ENCODE peak calls at places on chromosomes 11 and 22, in ten cellular contexts. One of them, this sample, is unnamed.

GRCh38 chr11:63240098-63240497 is 3.3 kb downstream of the SLC22A25 start:
- DNase-seq in psoas muscle: no peak
- DNase-seq in HepG2: no peak
- DNase-seq in tibial artery: no peak
- DNase-seq in right lobe of liver: no peak
- DNase-seq in dorsolateral prefrontal cortex: no peak
- DNase-seq in AG09319: no peak
- DNase-seq in cardiac fibroblast: no peak
- DNase-seq in HFFc6: no peak
- DNase-seq in Peyer's patch: no peak
- DNase-seq in this sample: no peak

GRCh38 chr11:124900464-124900863 is 2.8 kb upstream of the ROBO4 start:
- DNase-seq in psoas muscle: peak; percentile 65
- DNase-seq in HepG2: peak; percentile 25
- DNase-seq in tibial artery: no peak
- DNase-seq in right lobe of liver: no peak
- DNase-seq in dorsolateral prefrontal cortex: no peak
- DNase-seq in AG09319: peak; percentile 52
- DNase-seq in cardiac fibroblast: peak; percentile 81
- DNase-seq in HFFc6: peak; percentile 85
- DNase-seq in Peyer's patch: no peak
- DNase-seq in this sample: peak; percentile 53

GRCh38 chr22:19374410-19374809 is 57.1 kb downstream of the HIRA start:
- DNase-seq in psoas muscle: no peak
- DNase-seq in HepG2: no peak
- DNase-seq in tibial artery: no peak
- DNase-seq in right lobe of liver: no peak
- DNase-seq in dorsolateral prefrontal cortex: no peak
- DNase-seq in AG09319: no peak
- DNase-seq in cardiac fibroblast: no peak
- DNase-seq in HFFc6: no peak
- DNase-seq in Peyer's patch: no peak
- DNase-seq in this sample: no peak

GRCh38 chr22:48713266-48714205 is 1114.1 kb downstream of the BRD1 start:
- DNase-seq in psoas muscle: no peak
- DNase-seq in HepG2: no peak
- DNase-seq in tibial artery: peak; percentile 45
- DNase-seq in right lobe of liver: no peak
- DNase-seq in dorsolateral prefrontal cortex: no peak
- DNase-seq in AG09319: no peak
- DNase-seq in cardiac fibroblast: no peak
- DNase-seq in HFFc6: no peak
- DNase-seq in Peyer's patch: peak; percentile 33
- DNase-seq in this sample: no peak

GRCh38 chr22:35839811-35840739 is 122.4 kb downstream of the APOL5 start:
- DNase-seq in psoas muscle: peak; percentile 87
- DNase-seq in HepG2: no peak
- DNase-seq in tibial artery: peak; percentile 90
- DNase-seq in right lobe of liver: peak; percentile 42
- DNase-seq in dorsolateral prefrontal cortex: peak; percentile 74
- DNase-seq in AG09319: peak; percentile 97
- DNase-seq in cardiac fibroblast: peak; percentile 99
- DNase-seq in HFFc6: peak; percentile 97
- DNase-seq in Peyer's patch: peak; percentile 88
- DNase-seq in this sample: peak; percentile 94

GRCh38 chr22:32416556-32417085 is 4.6 kb upstream of the RTCB start:
- DNase-seq in psoas muscle: no peak
- DNase-seq in HepG2: no peak
- DNase-seq in tibial artery: no peak
- DNase-seq in right lobe of liver: no peak
- DNase-seq in dorsolateral prefrontal cortex: no peak
- DNase-seq in AG09319: no peak
- DNase-seq in cardiac fibroblast: no peak
- DNase-seq in HFFc6: no peak
- DNase-seq in Peyer's patch: no peak
- DNase-seq in this sample: no peak

GRCh38 chr11:83007477-83007876 is 64.2 kb downstream of the RAB30 start:
- DNase-seq in psoas muscle: no peak
- DNase-seq in HepG2: no peak
- DNase-seq in tibial artery: no peak
- DNase-seq in right lobe of liver: no peak
- DNase-seq in dorsolateral prefrontal cortex: no peak
- DNase-seq in AG09319: no peak
- DNase-seq in cardiac fibroblast: no peak
- DNase-seq in HFFc6: no peak
- DNase-seq in Peyer's patch: no peak
- DNase-seq in this sample: no peak

GRCh38 chr11:16815047-16815767 is 76.8 kb downstream of the C11orf58 start:
- DNase-seq in psoas muscle: peak; percentile 74
- DNase-seq in HepG2: no peak
- DNase-seq in tibial artery: peak; percentile 78
- DNase-seq in right lobe of liver: peak; percentile 85
- DNase-seq in dorsolateral prefrontal cortex: peak; percentile 53
- DNase-seq in AG09319: no peak
- DNase-seq in cardiac fibroblast: peak; percentile 58
- DNase-seq in HFFc6: no peak
- DNase-seq in Peyer's patch: no peak
- DNase-seq in this sample: no peak

GRCh38 chr11:31799036-31799793 is 11.9 kb downstream of the PAX6 start:
- DNase-seq in psoas muscle: no peak
- DNase-seq in HepG2: no peak
- DNase-seq in tibial artery: no peak
- DNase-seq in right lobe of liver: no peak
- DNase-seq in dorsolateral prefrontal cortex: no peak
- DNase-seq in AG09319: no peak
- DNase-seq in cardiac fibroblast: no peak
- DNase-seq in HFFc6: no peak
- DNase-seq in Peyer's patch: no peak
- DNase-seq in this sample: no peak

GRCh38 chr11:72771507-72771906 is 19.3 kb upstream of the ARAP1 start:
- DNase-seq in psoas muscle: no peak
- DNase-seq in HepG2: no peak
- DNase-seq in tibial artery: no peak
- DNase-seq in right lobe of liver: no peak
- DNase-seq in dorsolateral prefrontal cortex: no peak
- DNase-seq in AG09319: no peak
- DNase-seq in cardiac fibroblast: peak; percentile 52
- DNase-seq in HFFc6: peak; percentile 39
- DNase-seq in Peyer's patch: no peak
- DNase-seq in this sample: no peak

GRCh38 chr11:124970925-124971324 is 16.9 kb downstream of the CCDC15 start:
- DNase-seq in psoas muscle: no peak
- DNase-seq in HepG2: peak; percentile 27
- DNase-seq in tibial artery: no peak
- DNase-seq in right lobe of liver: no peak
- DNase-seq in dorsolateral prefrontal cortex: no peak
- DNase-seq in AG09319: no peak
- DNase-seq in cardiac fibroblast: peak; percentile 39
- DNase-seq in HFFc6: peak; percentile 43
- DNase-seq in Peyer's patch: no peak
- DNase-seq in this sample: no peak

GRCh38 chr22:17536269-17536668 is 27.0 kb upstream of the SLC25A18 start:
- DNase-seq in psoas muscle: no peak
- DNase-seq in HepG2: no peak
- DNase-seq in tibial artery: peak; percentile 85
- DNase-seq in right lobe of liver: no peak
- DNase-seq in dorsolateral prefrontal cortex: peak; percentile 55
- DNase-seq in AG09319: no peak
- DNase-seq in cardiac fibroblast: peak; percentile 38
- DNase-seq in HFFc6: no peak
- DNase-seq in Peyer's patch: no peak
- DNase-seq in this sample: no peak

GRCh38 chr11:8043756-8044155 is 37.3 kb upstream of the TUB start:
- DNase-seq in psoas muscle: no peak
- DNase-seq in HepG2: no peak
- DNase-seq in tibial artery: no peak
- DNase-seq in right lobe of liver: no peak
- DNase-seq in dorsolateral prefrontal cortex: no peak
- DNase-seq in AG09319: no peak
- DNase-seq in cardiac fibroblast: no peak
- DNase-seq in HFFc6: no peak
- DNase-seq in Peyer's patch: no peak
- DNase-seq in this sample: no peak

GRCh38 chr22:50011447-50012200 is 941 bp downstream of the IL17REL start:
- DNase-seq in psoas muscle: no peak
- DNase-seq in HepG2: no peak
- DNase-seq in tibial artery: no peak
- DNase-seq in right lobe of liver: no peak
- DNase-seq in dorsolateral prefrontal cortex: no peak
- DNase-seq in AG09319: no peak
- DNase-seq in cardiac fibroblast: no peak
- DNase-seq in HFFc6: no peak
- DNase-seq in Peyer's patch: peak; percentile 51
- DNase-seq in this sample: no peak

GRCh38 chr22:50014053-50014501 is 1.5 kb upstream of the IL17REL start:
- DNase-seq in psoas muscle: no peak
- DNase-seq in HepG2: no peak
- DNase-seq in tibial artery: no peak
- DNase-seq in right lobe of liver: no peak
- DNase-seq in dorsolateral prefrontal cortex: no peak
- DNase-seq in AG09319: no peak
- DNase-seq in cardiac fibroblast: no peak
- DNase-seq in HFFc6: no peak
- DNase-seq in Peyer's patch: no peak
- DNase-seq in this sample: no peak

GRCh38 chr22:50010676-50011446 is 1.7 kb downstream of the IL17REL start:
- DNase-seq in psoas muscle: no peak
- DNase-seq in HepG2: no peak
- DNase-seq in tibial artery: no peak
- DNase-seq in right lobe of liver: no peak
- DNase-seq in dorsolateral prefrontal cortex: no peak
- DNase-seq in AG09319: no peak
- DNase-seq in cardiac fibroblast: no peak
- DNase-seq in HFFc6: no peak
- DNase-seq in Peyer's patch: peak; percentile 44
- DNase-seq in this sample: no peak

GRCh38 chr22:50014655-50015401 is 2.3 kb upstream of the IL17REL start:
- DNase-seq in psoas muscle: no peak
- DNase-seq in HepG2: no peak
- DNase-seq in tibial artery: no peak
- DNase-seq in right lobe of liver: no peak
- DNase-seq in dorsolateral prefrontal cortex: no peak
- DNase-seq in AG09319: no peak
- DNase-seq in cardiac fibroblast: no peak
- DNase-seq in HFFc6: no peak
- DNase-seq in Peyer's patch: no peak
- DNase-seq in this sample: no peak

DNA sequence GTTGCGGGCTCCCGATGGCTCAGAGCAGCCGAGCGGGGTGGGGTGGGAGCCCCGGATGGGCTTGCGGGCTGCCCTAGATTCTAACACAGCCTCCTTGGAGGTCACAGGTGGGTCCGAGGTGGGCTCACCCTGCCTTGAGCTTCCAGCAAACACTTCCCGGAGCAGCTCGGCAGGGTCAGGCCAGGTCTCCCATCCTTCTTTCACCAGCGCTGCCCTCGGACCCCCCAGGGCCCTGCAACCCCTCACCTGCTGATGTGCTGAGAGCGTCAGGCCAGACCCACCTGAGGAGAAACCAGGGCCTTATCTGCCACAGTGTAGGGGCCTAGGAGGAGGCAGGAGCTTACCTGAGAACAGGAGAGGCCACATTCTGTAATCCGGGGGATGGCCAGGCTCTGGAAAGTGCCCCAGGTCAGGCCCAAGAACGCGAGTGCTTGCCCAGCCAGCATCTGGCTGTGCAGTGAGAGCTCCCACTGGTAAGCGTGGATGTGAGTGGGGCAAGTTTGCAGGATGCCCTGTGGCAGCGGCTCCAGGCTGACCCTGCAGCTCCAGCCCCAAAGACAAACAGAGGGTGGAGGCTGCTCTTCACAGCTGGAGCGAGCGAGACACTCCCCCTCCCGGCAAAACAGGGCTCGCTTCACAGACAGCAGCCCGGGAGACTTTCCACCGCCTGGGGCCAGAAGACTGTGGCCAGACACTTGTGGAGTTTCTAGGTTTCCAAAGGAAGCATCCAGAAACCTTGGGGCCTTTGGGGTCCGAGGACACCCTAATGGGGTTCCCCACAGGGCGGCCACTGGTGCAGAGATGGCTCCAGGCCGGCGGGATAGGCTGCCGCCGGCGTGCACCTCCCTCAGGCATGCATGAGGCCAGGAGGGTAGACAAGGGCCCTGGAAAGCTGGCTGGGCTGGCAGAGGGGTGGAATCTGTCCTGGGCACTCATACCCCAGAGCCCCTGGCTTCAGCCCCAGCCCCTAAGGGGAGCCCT is at the start of gene IL17REL:
- DNase-seq in psoas muscle: no peak
- DNase-seq in HepG2: no peak
- DNase-seq in tibial artery: no peak
- DNase-seq in right lobe of liver: peak; percentile 29
- DNase-seq in dorsolateral prefrontal cortex: no peak
- DNase-seq in AG09319: no peak
- DNase-seq in cardiac fibroblast: peak; percentile 39
- DNase-seq in HFFc6: peak; percentile 6
- DNase-seq in Peyer's patch: peak; percentile 65
- DNase-seq in this sample: peak; percentile 85
- TF ChIP-seq CTCF in psoas muscle: no peak
- TF ChIP-seq CTCF in HepG2: peak; percentile 59
- TF ChIP-seq CTCF in tibial artery: no peak
- TF ChIP-seq CTCF in right lobe of liver: peak; percentile 6
- TF ChIP-seq CTCF in dorsolateral prefrontal cortex: no peak
- TF ChIP-seq CTCF in AG09319: peak; percentile 25
- TF ChIP-seq CTCF in cardiac fibroblast: no peak
- TF ChIP-seq CTCF in HFFc6: no peak
- TF ChIP-seq CTCF in Peyer's patch: no peak
- TF ChIP-seq CTCF in this sample: peak; percentile 34

GRCh38 chr11:95788921-95789505 is 569 bp downstream of the FAM76B start:
- DNase-seq in psoas muscle: no peak
- DNase-seq in HepG2: peak; percentile 30
- DNase-seq in tibial artery: no peak
- DNase-seq in right lobe of liver: no peak
- DNase-seq in dorsolateral prefrontal cortex: peak; percentile 16
- DNase-seq in AG09319: no peak
- DNase-seq in cardiac fibroblast: peak; percentile 47
- DNase-seq in HFFc6: peak; percentile 52
- DNase-seq in Peyer's patch: no peak
- DNase-seq in this sample: peak; percentile 84
- TF ChIP-seq CTCF in psoas muscle: no peak
- TF ChIP-seq CTCF in HepG2: peak; percentile 30
- TF ChIP-seq CTCF in tibial artery: no peak
- TF ChIP-seq CTCF in right lobe of liver: no peak
- TF ChIP-seq CTCF in dorsolateral prefrontal cortex: no peak
- TF ChIP-seq CTCF in AG09319: peak; percentile 41
- TF ChIP-seq CTCF in cardiac fibroblast: peak; percentile 37
- TF ChIP-seq CTCF in HFFc6: peak; percentile 68
- TF ChIP-seq CTCF in Peyer's patch: no peak
- TF ChIP-seq CTCF in this sample: peak; percentile 51

GRCh38 chr11:117454564-117454917 is 126.9 kb downstream of the CEP164 start:
- DNase-seq in psoas muscle: no peak
- DNase-seq in HepG2: no peak
- DNase-seq in tibial artery: no peak
- DNase-seq in right lobe of liver: no peak
- DNase-seq in dorsolateral prefrontal cortex: no peak
- DNase-seq in AG09319: no peak
- DNase-seq in cardiac fibroblast: no peak
- DNase-seq in HFFc6: no peak
- DNase-seq in Peyer's patch: no peak
- DNase-seq in this sample: no peak
- TF ChIP-seq CTCF in psoas muscle: no peak
- TF ChIP-seq CTCF in HepG2: no peak
- TF ChIP-seq CTCF in tibial artery: no peak
- TF ChIP-seq CTCF in right lobe of liver: no peak
- TF ChIP-seq CTCF in dorsolateral prefrontal cortex: no peak
- TF ChIP-seq CTCF in AG09319: no peak
- TF ChIP-seq CTCF in cardiac fibroblast: no peak
- TF ChIP-seq CTCF in HFFc6: no peak
- TF ChIP-seq CTCF in Peyer's patch: no peak
- TF ChIP-seq CTCF in this sample: no peak

GRCh38 chr11:10415817-10416392 is 39.2 kb upstream of the AMPD3 start:
- DNase-seq in psoas muscle: no peak
- DNase-seq in HepG2: no peak
- DNase-seq in tibial artery: no peak
- DNase-seq in right lobe of liver: no peak
- DNase-seq in dorsolateral prefrontal cortex: no peak
- DNase-seq in AG09319: no peak
- DNase-seq in cardiac fibroblast: no peak
- DNase-seq in HFFc6: no peak
- DNase-seq in Peyer's patch: no peak
- DNase-seq in this sample: no peak
- TF ChIP-seq CTCF in psoas muscle: peak; percentile 41
- TF ChIP-seq CTCF in HepG2: no peak
- TF ChIP-seq CTCF in tibial artery: no peak
- TF ChIP-seq CTCF in right lobe of liver: no peak
- TF ChIP-seq CTCF in dorsolateral prefrontal cortex: peak; percentile 31
- TF ChIP-seq CTCF in AG09319: no peak
- TF ChIP-seq CTCF in cardiac fibroblast: peak; percentile 7
- TF ChIP-seq CTCF in HFFc6: peak; percentile 27
- TF ChIP-seq CTCF in Peyer's patch: no peak
- TF ChIP-seq CTCF in this sample: peak; percentile 23